ENCODE peak calls at places on chromosome 9, in eight cellular contexts. One of them, this sample, is unnamed.

GRCh38 chr9:715743-716400 is 125.6 kb upstream of the DMRT1 start:
- DNase-seq in dorsolateral prefrontal cortex: no peak
- DNase-seq in brain microvascular endothelial cell: no peak
- DNase-seq in GM23248: peak
- DNase-seq in heart left ventricle: no peak
- DNase-seq in MM.1S: no peak
- DNase-seq in CD4-positive, CD25-positive, alpha-beta regulatory T cell: no peak
- DNase-seq in aorta: no peak
- DNase-seq in this sample: peak

GRCh38 chr9:117411547-117411946 is 3.3 kb downstream of the ASTN2 start:
- DNase-seq in heart left ventricle: no peak
- DNase-seq in dorsolateral prefrontal cortex: peak
- DNase-seq in brain microvascular endothelial cell: no peak
- DNase-seq in CD4-positive, CD25-positive, alpha-beta regulatory T cell: no peak
- DNase-seq in MM.1S: peak
- DNase-seq in GM23248: peak
- DNase-seq in aorta: no peak
- DNase-seq in this sample: no peak

GRCh38 chr9:129868571-129869486 is 33.6 kb downstream of the USP20 start:
- DNase-seq in brain microvascular endothelial cell: no peak
- DNase-seq in aorta: peak
- DNase-seq in CD4-positive, CD25-positive, alpha-beta regulatory T cell: peak
- DNase-seq in GM23248: no peak
- DNase-seq in MM.1S: peak
- DNase-seq in dorsolateral prefrontal cortex: no peak
- DNase-seq in heart left ventricle: peak
- DNase-seq in this sample: no peak

GRCh38 chr9:6184749-6185645 is 30.6 kb upstream of the IL33 start:
- DNase-seq in GM23248: peak
- DNase-seq in heart left ventricle: no peak
- DNase-seq in CD4-positive, CD25-positive, alpha-beta regulatory T cell: no peak
- DNase-seq in brain microvascular endothelial cell: no peak
- DNase-seq in aorta: peak
- DNase-seq in dorsolateral prefrontal cortex: no peak
- DNase-seq in MM.1S: peak
- DNase-seq in this sample: peak

GRCh38 chr9:107734231-107735014 is 244.9 kb upstream of the KLF4 start:
- DNase-seq in CD4-positive, CD25-positive, alpha-beta regulatory T cell: no peak
- DNase-seq in MM.1S: no peak
- DNase-seq in GM23248: peak
- DNase-seq in heart left ventricle: no peak
- DNase-seq in dorsolateral prefrontal cortex: no peak
- DNase-seq in aorta: peak
- DNase-seq in brain microvascular endothelial cell: no peak
- DNase-seq in this sample: peak

GRCh38 chr9:15735083-15735974 is 182.5 kb downstream of the CCDC171 start:
- DNase-seq in aorta: no peak
- DNase-seq in dorsolateral prefrontal cortex: no peak
- DNase-seq in brain microvascular endothelial cell: peak
- DNase-seq in GM23248: peak
- DNase-seq in MM.1S: no peak
- DNase-seq in CD4-positive, CD25-positive, alpha-beta regulatory T cell: no peak
- DNase-seq in heart left ventricle: no peak
- DNase-seq in this sample: peak

GRCh38 chr9:91001146-91001611 is 199.6 kb downstream of the SYK start:
- DNase-seq in CD4-positive, CD25-positive, alpha-beta regulatory T cell: no peak
- DNase-seq in brain microvascular endothelial cell: no peak
- DNase-seq in GM23248: peak
- DNase-seq in dorsolateral prefrontal cortex: no peak
- DNase-seq in aorta: no peak
- DNase-seq in MM.1S: peak
- DNase-seq in heart left ventricle: no peak
- DNase-seq in this sample: peak

GRCh38 chr9:89367281-89367680 is 49.0 kb downstream of the SECISBP2 start:
- DNase-seq in aorta: peak
- DNase-seq in brain microvascular endothelial cell: no peak
- DNase-seq in CD4-positive, CD25-positive, alpha-beta regulatory T cell: no peak
- DNase-seq in MM.1S: no peak
- DNase-seq in GM23248: no peak
- DNase-seq in heart left ventricle: peak
- DNase-seq in dorsolateral prefrontal cortex: no peak
- DNase-seq in this sample: no peak

GRCh38 chr9:90961375-90961774 is 159.8 kb downstream of the SYK start:
- DNase-seq in dorsolateral prefrontal cortex: no peak
- DNase-seq in MM.1S: no peak
- DNase-seq in brain microvascular endothelial cell: peak
- DNase-seq in GM23248: peak
- DNase-seq in aorta: peak
- DNase-seq in CD4-positive, CD25-positive, alpha-beta regulatory T cell: no peak
- DNase-seq in heart left ventricle: no peak
- DNase-seq in this sample: peak

GRCh38 chr9:36686471-36686870 is 113.8 kb downstream of the MELK start:
- DNase-seq in dorsolateral prefrontal cortex: no peak
- DNase-seq in aorta: no peak
- DNase-seq in CD4-positive, CD25-positive, alpha-beta regulatory T cell: no peak
- DNase-seq in MM.1S: no peak
- DNase-seq in GM23248: no peak
- DNase-seq in heart left ventricle: no peak
- DNase-seq in brain microvascular endothelial cell: no peak
- DNase-seq in this sample: no peak

GRCh38 chr9:122197334-122197872 is 31.4 kb downstream of the LHX6 start:
- DNase-seq in heart left ventricle: no peak
- DNase-seq in brain microvascular endothelial cell: no peak
- DNase-seq in dorsolateral prefrontal cortex: no peak
- DNase-seq in aorta: no peak
- DNase-seq in MM.1S: no peak
- DNase-seq in CD4-positive, CD25-positive, alpha-beta regulatory T cell: no peak
- DNase-seq in GM23248: no peak
- DNase-seq in this sample: no peak

GRCh38 chr9:116550728-116551436 is 136.2 kb upstream of the TRIM32 start:
- DNase-seq in GM23248: peak
- DNase-seq in brain microvascular endothelial cell: peak
- DNase-seq in aorta: no peak
- DNase-seq in MM.1S: no peak
- DNase-seq in heart left ventricle: no peak
- DNase-seq in CD4-positive, CD25-positive, alpha-beta regulatory T cell: no peak
- DNase-seq in dorsolateral prefrontal cortex: no peak
- DNase-seq in this sample: peak

GRCh38 chr9:87382902-87383301 is 114.8 kb upstream of the DAPK1 start:
- DNase-seq in brain microvascular endothelial cell: peak
- DNase-seq in aorta: peak
- DNase-seq in dorsolateral prefrontal cortex: no peak
- DNase-seq in heart left ventricle: no peak
- DNase-seq in MM.1S: no peak
- DNase-seq in CD4-positive, CD25-positive, alpha-beta regulatory T cell: no peak
- DNase-seq in GM23248: peak
- DNase-seq in this sample: peak

GRCh38 chr9:87386490-87386889 is 111.2 kb upstream of the DAPK1 start:
- DNase-seq in dorsolateral prefrontal cortex: no peak
- DNase-seq in heart left ventricle: no peak
- DNase-seq in CD4-positive, CD25-positive, alpha-beta regulatory T cell: no peak
- DNase-seq in GM23248: no peak
- DNase-seq in MM.1S: no peak
- DNase-seq in brain microvascular endothelial cell: no peak
- DNase-seq in aorta: no peak
- DNase-seq in this sample: no peak

GRCh38 chr9:87381050-87381711 is 116.5 kb upstream of the DAPK1 start:
- DNase-seq in heart left ventricle: no peak
- DNase-seq in dorsolateral prefrontal cortex: no peak
- DNase-seq in GM23248: peak
- DNase-seq in aorta: no peak
- DNase-seq in brain microvascular endothelial cell: no peak
- DNase-seq in MM.1S: no peak
- DNase-seq in CD4-positive, CD25-positive, alpha-beta regulatory T cell: no peak
- DNase-seq in this sample: peak

GRCh38 chr9:87381746-87382145 is 115.9 kb upstream of the DAPK1 start:
- DNase-seq in dorsolateral prefrontal cortex: no peak
- DNase-seq in aorta: no peak
- DNase-seq in CD4-positive, CD25-positive, alpha-beta regulatory T cell: no peak
- DNase-seq in GM23248: peak
- DNase-seq in heart left ventricle: no peak
- DNase-seq in MM.1S: no peak
- DNase-seq in brain microvascular endothelial cell: no peak
- DNase-seq in this sample: peak

DNA sequence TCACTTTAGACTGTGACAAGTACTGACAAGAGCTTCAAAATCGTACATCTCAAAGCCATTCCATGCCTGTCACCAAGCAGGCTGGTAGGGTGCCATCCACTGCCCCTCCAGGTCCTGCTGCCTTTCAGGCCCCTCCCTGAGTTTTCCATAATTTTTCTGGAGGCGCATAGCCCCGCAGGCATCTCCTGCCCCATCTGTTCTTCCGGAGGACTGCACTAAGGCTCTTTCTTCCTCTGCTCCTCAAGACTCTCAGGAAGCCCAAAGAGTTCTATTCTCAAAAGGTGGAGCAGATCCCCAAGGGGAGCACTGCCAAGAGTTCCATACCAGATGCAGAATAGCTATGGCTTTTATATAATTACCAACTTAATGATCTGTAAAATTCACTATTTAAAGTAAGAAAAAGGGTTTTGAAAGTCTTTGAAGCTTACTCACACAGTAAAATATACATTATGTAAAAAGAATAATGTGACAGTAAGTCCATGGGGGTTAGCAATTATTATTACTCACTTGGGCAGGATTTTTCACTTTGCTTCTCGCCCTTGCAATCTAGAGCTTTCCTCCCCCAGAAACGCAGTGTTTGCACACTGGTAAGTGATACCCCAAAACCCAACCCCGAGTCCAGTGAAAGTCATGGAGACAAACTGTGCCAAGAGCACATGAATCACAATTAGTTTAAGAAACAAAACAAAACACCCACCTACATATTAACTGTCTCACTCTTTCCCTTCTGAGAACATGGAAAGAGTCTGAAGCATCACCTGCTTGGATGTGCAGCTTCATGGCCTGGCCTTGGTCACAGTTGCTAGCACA is 114.1 kb upstream of the DAPK1 start:
- DNase-seq in GM23248: peak
- DNase-seq in brain microvascular endothelial cell: no peak
- DNase-seq in aorta: no peak
- DNase-seq in MM.1S: no peak
- DNase-seq in dorsolateral prefrontal cortex: no peak
- DNase-seq in heart left ventricle: no peak
- DNase-seq in CD4-positive, CD25-positive, alpha-beta regulatory T cell: no peak
- DNase-seq in this sample: no peak
- H3K4me3 ChIP-seq in GM23248: no peak
- H3K4me3 ChIP-seq in brain microvascular endothelial cell: no peak
- H3K4me3 ChIP-seq in aorta: no peak
- H3K4me3 ChIP-seq in MM.1S: no peak
- H3K4me3 ChIP-seq in dorsolateral prefrontal cortex: no peak
- H3K4me3 ChIP-seq in heart left ventricle: no peak
- H3K4me3 ChIP-seq in CD4-positive, CD25-positive, alpha-beta regulatory T cell: no peak
- H3K4me3 ChIP-seq in this sample: peak

DNA sequence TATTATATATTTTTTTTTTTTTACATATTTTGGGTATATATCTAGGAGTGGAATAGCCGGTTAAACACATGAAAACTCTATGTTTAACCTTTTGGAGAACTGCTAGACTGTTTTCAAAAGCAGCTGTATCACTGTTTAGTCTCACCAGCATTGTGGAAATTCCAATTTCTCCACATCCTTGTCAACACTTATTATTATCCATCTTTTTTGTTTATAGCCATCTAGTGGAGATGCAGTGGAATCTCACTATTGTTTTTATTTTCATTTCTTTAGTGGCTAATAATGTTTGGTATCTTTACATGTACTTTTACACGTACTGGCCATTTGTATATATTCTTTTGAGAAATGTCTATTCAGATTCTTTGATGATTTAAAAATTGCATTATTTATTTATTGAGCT is 22.7 kb upstream of the CCDC180 start:
- DNase-seq in heart left ventricle: no peak
- DNase-seq in MM.1S: no peak
- DNase-seq in dorsolateral prefrontal cortex: no peak
- DNase-seq in brain microvascular endothelial cell: no peak
- DNase-seq in CD4-positive, CD25-positive, alpha-beta regulatory T cell: no peak
- DNase-seq in aorta: no peak
- DNase-seq in GM23248: no peak
- DNase-seq in this sample: no peak
- H3K4me3 ChIP-seq in heart left ventricle: no peak
- H3K4me3 ChIP-seq in MM.1S: no peak
- H3K4me3 ChIP-seq in dorsolateral prefrontal cortex: no peak
- H3K4me3 ChIP-seq in brain microvascular endothelial cell: no peak
- H3K4me3 ChIP-seq in CD4-positive, CD25-positive, alpha-beta regulatory T cell: no peak
- H3K4me3 ChIP-seq in aorta: no peak
- H3K4me3 ChIP-seq in GM23248: no peak
- H3K4me3 ChIP-seq in this sample: no peak

DNA sequence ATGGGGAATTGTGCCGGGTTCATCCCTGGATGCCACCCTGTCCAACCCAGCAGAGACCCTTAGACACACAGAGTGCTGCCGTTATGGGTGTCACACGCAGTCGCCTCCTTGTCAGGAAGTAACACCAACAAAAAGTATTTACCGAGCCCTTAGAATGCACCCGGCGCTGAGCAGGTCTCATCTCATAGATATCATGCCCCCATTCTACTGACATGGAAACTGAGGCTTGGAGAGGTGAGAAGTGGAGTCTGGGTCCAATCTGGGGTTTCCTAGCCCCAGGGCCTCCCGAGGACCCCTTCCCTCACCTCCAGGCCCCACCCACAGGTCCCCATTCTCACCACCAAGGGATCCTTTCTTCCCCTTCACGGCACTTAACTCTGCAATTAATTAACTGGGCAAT is 36.8 kb upstream of the BARHL1 start:
- DNase-seq in GM23248: no peak
- DNase-seq in heart left ventricle: no peak
- DNase-seq in aorta: peak
- DNase-seq in brain microvascular endothelial cell: no peak
- DNase-seq in MM.1S: no peak
- DNase-seq in dorsolateral prefrontal cortex: no peak
- DNase-seq in CD4-positive, CD25-positive, alpha-beta regulatory T cell: no peak
- DNase-seq in this sample: no peak
- H3K4me3 ChIP-seq in GM23248: no peak
- H3K4me3 ChIP-seq in heart left ventricle: no peak
- H3K4me3 ChIP-seq in aorta: no peak
- H3K4me3 ChIP-seq in brain microvascular endothelial cell: no peak
- H3K4me3 ChIP-seq in MM.1S: no peak
- H3K4me3 ChIP-seq in dorsolateral prefrontal cortex: no peak
- H3K4me3 ChIP-seq in CD4-positive, CD25-positive, alpha-beta regulatory T cell: no peak
- H3K4me3 ChIP-seq in this sample: no peak

GRCh38 chr9:136664000-136664798 is 1.5 kb downstream of the EGFL7 start:
- DNase-seq in MM.1S: no peak
- DNase-seq in brain microvascular endothelial cell: no peak
- DNase-seq in dorsolateral prefrontal cortex: no peak
- DNase-seq in GM23248: no peak
- DNase-seq in aorta: no peak
- DNase-seq in CD4-positive, CD25-positive, alpha-beta regulatory T cell: no peak
- DNase-seq in heart left ventricle: no peak
- DNase-seq in this sample: no peak

GRCh38 chr9:136665111-136665703 is 2.5 kb downstream of the EGFL7 start:
- DNase-seq in MM.1S: no peak
- DNase-seq in GM23248: peak
- DNase-seq in CD4-positive, CD25-positive, alpha-beta regulatory T cell: no peak
- DNase-seq in dorsolateral prefrontal cortex: no peak
- DNase-seq in heart left ventricle: peak
- DNase-seq in brain microvascular endothelial cell: no peak
- DNase-seq in aorta: no peak
- DNase-seq in this sample: peak

GRCh38 chr9:136665704-136666363 is 3.1 kb downstream of the EGFL7 start:
- DNase-seq in CD4-positive, CD25-positive, alpha-beta regulatory T cell: no peak
- DNase-seq in aorta: no peak
- DNase-seq in MM.1S: no peak
- DNase-seq in heart left ventricle: no peak
- DNase-seq in GM23248: peak
- DNase-seq in brain microvascular endothelial cell: no peak
- DNase-seq in dorsolateral prefrontal cortex: no peak
- DNase-seq in this sample: peak

GRCh38 chr9:136663311-136663679 is 579 bp downstream of the EGFL7 start:
- DNase-seq in MM.1S: no peak
- DNase-seq in heart left ventricle: no peak
- DNase-seq in GM23248: no peak
- DNase-seq in dorsolateral prefrontal cortex: no peak
- DNase-seq in aorta: no peak
- DNase-seq in CD4-positive, CD25-positive, alpha-beta regulatory T cell: no peak
- DNase-seq in brain microvascular endothelial cell: no peak
- DNase-seq in this sample: no peak

GRCh38 chr9:136664799-136665082 is 2.0 kb downstream of the EGFL7 start:
- DNase-seq in CD4-positive, CD25-positive, alpha-beta regulatory T cell: no peak
- DNase-seq in brain microvascular endothelial cell: no peak
- DNase-seq in aorta: no peak
- DNase-seq in heart left ventricle: no peak
- DNase-seq in MM.1S: no peak
- DNase-seq in GM23248: no peak
- DNase-seq in dorsolateral prefrontal cortex: no peak
- DNase-seq in this sample: no peak
- H3K4me3 ChIP-seq in CD4-positive, CD25-positive, alpha-beta regulatory T cell: no peak
- H3K4me3 ChIP-seq in brain microvascular endothelial cell: no peak
- H3K4me3 ChIP-seq in aorta: no peak
- H3K4me3 ChIP-seq in heart left ventricle: peak
- H3K4me3 ChIP-seq in MM.1S: no peak
- H3K4me3 ChIP-seq in GM23248: no peak
- H3K4me3 ChIP-seq in dorsolateral prefrontal cortex: peak
- H3K4me3 ChIP-seq in this sample: no peak